ENCODE peak calls at places on chromosome 17, in ten cellular contexts. U is uterus, Q is suprapubic skin, K is stomach, Y is esophagus muscularis mucosa, G is adrenal gland, D is esophagus squamous epithelium, V is tibial nerve, I is breast epithelium, N is sigmoid colon. E is an unnamed sample.

GRCh38 chr17:46020023-46020735 is 21.1 kb downstream of the STH start:
- DNase-seq in U (no peak), Q (no peak), K (no peak), Y (no peak), G (no peak), D (no peak), V (no peak), I (peak; percentile 15), N (peak; percentile 50), E (peak; percentile 53)

GRCh38 chr17:1005361-1005946 is 8.5 kb downstream of the TIMM22 start:
- DNase-seq in U (peak; percentile 73), Q (no peak), K (peak; percentile 85), Y (no peak), G (peak; percentile 86), D (no peak), V (no peak), I (peak; percentile 75), N (peak; percentile 91), E (no peak)

GRCh38 chr17:56978441-56979090 is 635 bp downstream of the SCPEP1 start:
- DNase-seq in U (no peak), Q (no peak), K (no peak), Y (no peak), G (peak; percentile 48), D (no peak), V (no peak), I (no peak), N (no peak), E (no peak)

GRCh38 chr17:2237960-2238359 is 65.6 kb downstream of the SMG6 start:
- DNase-seq in U (no peak), Q (no peak), K (no peak), Y (no peak), G (no peak), D (no peak), V (no peak), I (no peak), N (no peak), E (no peak)

GRCh38 chr17:351875-352420 is 659 bp downstream of the RPH3AL start:
- DNase-seq in U (no peak), Q (no peak), K (no peak), Y (no peak), G (no peak), D (no peak), V (no peak), I (no peak), N (no peak), E (no peak)

GRCh38 chr17:59754547-59754946 is 47.1 kb downstream of the VMP1 start:
- DNase-seq in U (no peak), Q (no peak), K (no peak), Y (no peak), G (no peak), D (no peak), V (no peak), I (no peak), N (no peak), E (no peak)

GRCh38 chr17:33725675-33726271 is 432.7 kb upstream of the ASIC2 start:
- DNase-seq in U (no peak), Q (no peak), K (peak; percentile 31), Y (no peak), G (peak; percentile 28), D (no peak), V (no peak), I (no peak), N (no peak), E (no peak)

GRCh38 chr17:3976675-3977171 is 12.5 kb upstream of the ATP2A3 start:
- DNase-seq in U (peak; percentile 36), Q (no peak), K (peak; percentile 98), Y (no peak), G (peak; percentile 95), D (no peak), V (no peak), I (peak; percentile 93), N (no peak), E (no peak)

GRCh38 chr17:34562387-34562786 is 17.0 kb upstream of the TMEM132E start:
- DNase-seq in U (no peak), Q (no peak), K (no peak), Y (no peak), G (no peak), D (no peak), V (no peak), I (no peak), N (no peak), E (no peak)

GRCh38 chr17:82866521-82867214 is 26.8 kb upstream of the ZNF750 start:
- DNase-seq in U (peak; percentile 57), Q (no peak), K (no peak), Y (no peak), G (peak; percentile 13), D (no peak), V (no peak), I (no peak), N (peak; percentile 88), E (no peak)

GRCh38 chr17:66604381-66604780 is 230.5 kb upstream of the CACNG5 start:
- DNase-seq in U (no peak), Q (no peak), K (no peak), Y (no peak), G (no peak), D (no peak), V (no peak), I (no peak), N (no peak), E (no peak)
- TF ChIP-seq POLR2A in U (no peak), Q (no peak), K (no peak), Y (no peak), G (no peak), D (no peak), V (no peak), I (no peak), N (no peak), E (no peak)

GRCh38 chr17:43170140-43170765 is 761 bp upstream of the NBR1 start:
- DNase-seq in U (peak; percentile 83), Q (peak; percentile 96), K (peak; percentile 91), Y (peak; percentile 97), G (peak; percentile 95), D (peak; percentile 49), V (peak; percentile 89), I (peak; percentile 88), N (peak; percentile 97), E (peak; percentile 81)
- TF ChIP-seq POLR2A in U (peak; percentile 76), Q (peak; percentile 59), K (no peak), Y (peak; percentile 65), G (peak; percentile 40), D (peak; percentile 47), V (peak; percentile 49), I (peak; percentile 61), N (no peak), E (no peak)

GRCh38 chr17:76726231-76726765 is at the start of gene JMJD6:
- DNase-seq in U (peak; percentile 97), Q (peak; percentile 98), K (peak; percentile 97), Y (peak; percentile 99), G (peak; percentile 98), D (peak; percentile 75), V (peak; percentile 92), I (peak; percentile 95), N (peak; percentile 99), E (peak; percentile 92)

GRCh38 chr17:76727745-76728456 is 1.3 kb downstream of the METTL23 start:
- DNase-seq in U (no peak), Q (peak; percentile 66), K (no peak), Y (no peak), G (no peak), D (no peak), V (no peak), I (no peak), N (peak; percentile 66), E (no peak)

GRCh38 chr17:76723812-76724211 is 2.6 kb downstream of the JMJD6 start:
- DNase-seq in U (no peak), Q (no peak), K (no peak), Y (no peak), G (no peak), D (no peak), V (no peak), I (no peak), N (no peak), E (no peak)

GRCh38 chr17:76725580-76726230 is 701 bp downstream of the JMJD6 start:
- DNase-seq in U (peak; percentile 58), Q (peak; percentile 87), K (peak; percentile 73), Y (peak; percentile 94), G (peak; percentile 90), D (no peak), V (peak; percentile 57), I (peak; percentile 70), N (peak; percentile 90), E (peak; percentile 47)

DNA sequence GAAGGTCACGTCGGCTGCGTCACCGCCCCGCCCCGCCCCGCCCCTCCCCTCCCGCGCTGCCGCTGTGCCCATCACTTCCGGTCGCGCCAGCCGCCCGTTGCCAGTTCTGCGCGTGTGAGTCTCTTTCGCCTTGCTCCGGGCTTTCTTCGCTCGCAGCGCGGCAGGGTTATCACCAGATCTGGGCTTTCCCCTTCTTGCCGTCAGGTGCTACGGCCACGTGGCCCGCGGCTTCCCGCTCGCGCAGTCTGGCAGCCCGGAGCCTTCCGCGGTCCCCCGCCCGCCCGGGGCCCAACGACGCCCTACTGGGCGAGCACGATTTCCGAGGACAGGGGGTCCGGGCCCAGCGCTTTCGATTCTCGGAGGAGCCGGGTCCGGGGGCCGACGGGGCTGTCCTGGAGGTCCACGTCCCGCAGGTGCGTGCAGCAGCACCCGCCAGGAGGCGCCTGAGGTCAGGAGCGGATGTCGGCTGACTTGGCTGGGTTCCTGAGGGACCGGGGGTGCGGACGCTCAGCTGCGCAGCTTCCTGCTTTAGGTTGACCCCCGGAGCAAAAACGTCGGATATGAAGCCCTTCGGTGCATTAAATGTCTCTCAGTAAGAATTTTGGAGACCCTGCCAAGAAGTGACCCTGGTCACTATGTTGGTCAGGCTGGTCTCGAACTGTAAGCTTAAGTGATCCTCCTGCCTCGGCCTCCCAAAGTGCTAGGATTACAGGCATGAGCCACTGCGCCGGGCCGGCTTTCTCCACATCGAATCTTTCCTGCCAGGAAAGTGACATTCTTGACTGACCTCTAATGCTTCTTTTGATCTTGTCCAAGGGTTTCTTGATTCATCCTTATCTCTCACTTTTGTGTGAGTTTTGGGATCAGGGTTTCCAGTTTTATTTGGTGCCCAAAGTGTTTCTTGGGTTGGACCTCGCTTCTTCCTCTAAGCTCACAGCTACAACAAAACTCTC is at the start of gene METTL23:
- DNase-seq in U (peak; percentile 86), Q (peak; percentile 93), K (peak; percentile 88), Y (peak; percentile 94), G (peak; percentile 84), D (no peak), V (peak; percentile 82), I (peak; percentile 81), N (peak; percentile 95), E (peak; percentile 66)
- TF ChIP-seq POLR2A in U (no peak), Q (no peak), K (no peak), Y (peak; percentile 76), G (no peak), D (no peak), V (peak; percentile 60), I (no peak), N (no peak), E (peak; percentile 28)

DNA sequence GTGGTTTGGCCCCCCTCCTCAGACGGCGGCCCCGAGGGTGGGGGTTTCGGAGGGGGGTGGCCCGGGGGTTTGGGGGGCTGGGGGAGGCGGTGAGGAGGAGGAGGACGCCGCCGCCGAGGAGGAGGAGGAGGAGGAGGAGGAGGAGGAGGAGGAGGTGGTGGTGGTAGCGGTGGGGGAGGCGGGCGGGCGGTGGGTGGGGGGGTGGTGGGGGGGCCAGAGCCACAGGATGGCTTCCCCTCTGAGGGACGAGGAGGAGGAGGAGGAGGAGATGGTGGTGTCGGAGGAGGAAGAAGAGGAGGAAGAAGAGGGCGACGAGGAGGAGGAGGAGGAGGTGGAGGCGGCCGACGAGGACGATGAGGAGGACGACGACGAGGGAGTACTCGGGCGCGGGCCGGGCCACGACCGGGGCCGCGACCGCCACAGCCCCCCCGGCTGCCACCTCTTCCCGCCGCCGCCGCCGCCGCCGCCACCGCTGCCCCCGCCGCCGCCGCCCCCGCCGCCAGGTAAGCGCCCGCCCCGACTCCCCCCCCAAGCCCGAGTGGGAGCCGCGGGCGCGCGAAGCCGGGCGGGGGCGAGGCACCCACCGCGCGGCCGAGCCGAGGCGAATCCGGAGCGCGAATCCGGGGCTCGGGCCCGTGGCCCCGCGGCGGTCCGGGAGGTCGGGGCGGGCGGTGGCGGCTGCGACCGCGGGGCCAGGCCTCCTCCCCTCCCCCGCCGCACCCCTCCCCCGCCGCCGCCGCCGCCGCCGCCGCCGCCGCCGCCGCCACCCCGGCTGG is 3.8 kb upstream of the CHD3 start:
- DNase-seq in U (peak; percentile 35), Q (peak; percentile 66), K (peak; percentile 28), Y (no peak), G (no peak), D (no peak), V (no peak), I (no peak), N (no peak), E (no peak)
- TF ChIP-seq POLR2A in U (no peak), Q (no peak), K (no peak), Y (no peak), G (no peak), D (no peak), V (no peak), I (no peak), N (no peak), E (no peak)

E was measured in GM12891.